ENCODE peak calls at places on chromosomes 1 and 21, in eight cellular contexts. P is BE2C, R is endodermal cell, U is WERI-Rb-1, H is IMR-90, E is uterus, I is heart right ventricle, O is MM.1S. Z is an unnamed sample.

GRCh38 chr1:172414331-172414730 is 6.2 kb upstream of the C1orf105 start:
- DNase-seq in E (no peak), R (no peak), I (no peak), U (no peak), P (no peak), O (no peak), H (peak; percentile 57), Z (peak; percentile 58)

GRCh38 chr1:33188572-33189275 is 6.9 kb upstream of the TRIM62 start:
- DNase-seq in E (no peak), O (no peak), I (no peak), R (no peak), U (peak; percentile 64), H (peak; percentile 42), P (no peak), Z (peak; percentile 55)

GRCh38 chr1:154623358-154623757 is 15.4 kb upstream of the ADAR start:
- DNase-seq in E (no peak), U (no peak), R (no peak), I (no peak), O (no peak), H (no peak), P (no peak), Z (no peak)

GRCh38 chr1:151326619-151327222 is 495 bp downstream of the PI4KB start:
- DNase-seq in U (peak; percentile 70), P (peak; percentile 20), R (no peak), I (peak; percentile 71), H (peak; percentile 49), O (peak; percentile 70), E (peak; percentile 61), Z (peak; percentile 51)

GRCh38 chr1:30284728-30285460 is 438.5 kb downstream of the MATN1 start:
- DNase-seq in H (no peak), R (no peak), E (no peak), U (no peak), O (no peak), P (no peak), I (no peak), Z (no peak)

GRCh38 chr21:39660596-39660995 is 47.9 kb downstream of the B3GALT5 start:
- DNase-seq in E (peak; percentile 59), H (peak; percentile 83), I (peak; percentile 71), O (no peak), P (no peak), U (peak; percentile 30), R (peak; percentile 60), Z (peak; percentile 66)

GRCh38 chr1:33181038-33181861 is 593 bp downstream of the TRIM62 start:
- DNase-seq in O (no peak), E (peak; percentile 60), P (peak; percentile 52), H (peak; percentile 41), R (peak; percentile 85), I (peak; percentile 60), U (peak; percentile 80), Z (peak; percentile 20)

GRCh38 chr1:8350914-8351684 is 33.2 kb downstream of the SLC45A1 start:
- DNase-seq in R (peak; percentile 59), I (no peak), E (peak; percentile 29), U (no peak), P (no peak), H (no peak), O (no peak), Z (no peak)

GRCh38 chr1:116538527-116538926 is 32.3 kb downstream of the CD58 start:
- DNase-seq in O (no peak), U (peak; percentile 41), E (no peak), I (no peak), R (no peak), P (no peak), H (peak; percentile 73), Z (peak; percentile 90)

GRCh38 chr1:194184974-194185373 is 998.6 kb upstream of the B3GALT2 start:
- DNase-seq in R (no peak), O (no peak), P (no peak), E (no peak), I (no peak), H (no peak), U (no peak), Z (peak; percentile 8)

GRCh38 chr21:38351961-38352521 is 95.2 kb downstream of the KCNJ15 start:
- DNase-seq in U (no peak), I (no peak), H (peak; percentile 90), E (no peak), O (no peak), R (peak; percentile 66), P (no peak), Z (peak; percentile 90)

GRCh38 chr1:12121212-12122000 is 45.4 kb upstream of the TNFRSF1B start:
- DNase-seq in H (peak; percentile 97), P (no peak), U (no peak), E (no peak), O (no peak), R (no peak), I (no peak), Z (peak; percentile 45)

GRCh38 chr1:182066934-182067333 is 5.4 kb upstream of the ZNF648 start:
- DNase-seq in P (no peak), H (no peak), U (no peak), R (no peak), E (no peak), O (no peak), I (no peak), Z (no peak)

GRCh38 chr1:74436078-74436477 is 76.3 kb downstream of the LRRC53 start:
- DNase-seq in P (no peak), E (no peak), U (no peak), R (no peak), H (no peak), I (no peak), O (no peak), Z (no peak)

GRCh38 chr1:212608956-212609700 is 567 bp downstream of the ATF3 start:
- DNase-seq in O (peak; percentile 81), P (peak; percentile 81), I (peak; percentile 48), E (peak; percentile 60), H (no peak), R (peak; percentile 90), U (peak; percentile 61), Z (no peak)

GRCh38 chr1:81848880-81849500 is 48.3 kb downstream of the ADGRL2 start:
- DNase-seq in O (no peak), H (no peak), E (no peak), R (no peak), P (no peak), I (no peak), U (no peak), Z (no peak)

GRCh38 chr1:211591980-211592493 is 13.1 kb upstream of the SLC30A1 start:
- DNase-seq in E (no peak), O (no peak), R (no peak), P (peak; percentile 34), I (no peak), U (no peak), H (peak; percentile 89), Z (peak; percentile 88)

GRCh38 chr1:109208847-109209463 is 4.8 kb upstream of the SARS1 start:
- DNase-seq in E (no peak), I (no peak), U (no peak), H (peak; percentile 53), O (no peak), R (no peak), P (no peak), Z (peak; percentile 72)

GRCh38 chr1:27363766-27364695 is 2.7 kb downstream of the MAP3K6 start:
- DNase-seq in I (no peak), H (no peak), P (no peak), U (no peak), O (no peak), R (no peak), E (no peak), Z (no peak)

DNA sequence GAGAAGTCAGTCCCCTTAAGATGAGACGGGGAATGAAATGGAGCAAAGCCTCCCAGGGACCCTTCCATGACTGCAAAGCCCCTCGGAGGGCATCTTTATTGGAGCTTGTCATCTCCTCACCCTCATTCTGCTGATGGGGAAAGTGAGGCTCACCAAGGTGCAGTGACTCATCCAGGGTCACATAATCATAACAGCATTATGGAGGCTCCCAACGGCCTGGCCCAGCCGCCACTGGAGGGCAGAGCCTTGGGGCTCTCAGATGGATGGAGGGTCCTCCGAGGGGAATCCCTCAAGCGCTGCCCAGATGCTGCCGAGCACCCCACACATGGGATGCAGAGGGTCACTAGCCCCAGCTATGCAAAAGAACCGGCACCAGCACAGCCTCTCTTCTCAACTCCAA is 18.9 kb downstream of the IFFO2 start:
- DNase-seq in H (no peak), R (no peak), I (no peak), E (no peak), P (no peak), U (no peak), O (no peak), Z (no peak)
- H3K4me3 ChIP-seq in H (no peak overlapping the region), R (no peak overlapping the region), I (no peak overlapping the region), E (no peak overlapping the region), P (no peak overlapping the region), U (no peak overlapping the region), O (no peak overlapping the region), Z (no peak overlapping the region)

DNA sequence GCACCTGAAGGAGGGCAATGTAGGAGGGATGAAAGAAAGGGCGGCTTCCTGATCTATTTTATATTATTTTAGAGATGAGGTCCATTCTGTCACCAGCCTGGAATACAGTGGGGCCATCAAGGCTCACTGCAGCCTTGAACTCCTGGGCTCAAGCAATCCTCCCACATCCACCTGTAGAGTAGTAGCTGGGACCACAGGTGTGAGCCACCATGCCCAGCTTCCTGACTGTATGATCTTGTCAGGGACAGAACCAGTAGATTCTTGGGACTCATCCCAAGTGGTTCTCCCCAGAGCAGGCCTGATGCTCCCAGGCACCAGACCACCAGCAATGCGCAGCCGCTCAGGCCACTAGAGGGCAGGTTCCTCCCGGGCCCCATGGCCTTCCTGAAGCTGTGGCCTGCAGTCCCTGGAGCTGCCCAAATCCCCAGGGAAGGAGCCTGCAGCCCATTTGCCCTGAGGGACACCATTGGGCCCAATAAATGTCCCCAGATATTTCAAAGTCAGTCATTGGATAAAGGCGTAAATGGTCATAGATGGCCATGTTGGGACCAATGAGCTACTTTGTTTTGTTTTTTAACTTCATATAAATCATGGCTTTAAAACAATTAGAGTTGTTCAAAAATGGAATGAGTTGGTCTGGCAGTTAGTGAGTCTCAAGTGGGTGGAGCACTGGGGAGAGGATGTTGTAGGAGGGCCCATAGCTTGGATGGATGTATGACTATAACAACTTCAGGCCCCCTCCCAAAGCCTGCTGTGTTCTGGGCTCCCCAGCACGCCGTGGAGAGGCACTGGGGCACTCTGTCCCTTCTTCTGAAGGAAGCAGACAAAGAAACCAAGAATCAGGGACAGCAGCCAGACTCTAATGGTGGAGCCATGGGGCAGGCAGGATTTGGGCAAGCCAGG is 44.7 kb upstream of the GOLT1A start:
- DNase-seq in H (peak; percentile 63), O (peak; percentile 46), P (peak; percentile 94), E (peak; percentile 42), U (peak; percentile 96), R (peak; percentile 94), I (peak; percentile 59), Z (peak; percentile 48)
- TF ChIP-seq CTCF in H (peak; percentile 79), O (peak; percentile 94), P (peak; percentile 98), E (peak; percentile 54), U (peak; percentile 100), R (peak; percentile 95), I (peak; percentile 44), Z (peak; percentile 94)

DNA sequence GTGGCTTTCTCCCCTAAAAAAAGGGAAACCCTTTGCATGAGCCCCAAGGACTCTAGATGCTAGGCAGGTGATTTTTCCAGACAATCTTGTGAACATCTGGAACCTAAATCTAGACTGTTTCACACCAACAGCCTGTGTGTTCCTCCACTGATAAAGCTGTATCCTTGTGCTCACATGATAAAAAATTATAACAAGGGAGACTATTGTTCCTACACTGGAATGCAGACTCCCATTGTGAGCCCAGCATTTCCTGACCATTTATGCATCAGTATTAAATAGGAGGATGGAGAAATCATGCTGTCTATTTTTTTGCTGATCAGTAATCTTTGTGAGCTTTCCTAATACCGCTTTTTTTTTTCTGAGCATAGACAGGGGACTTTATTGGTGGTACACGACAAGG is 52.5 kb downstream of the ZNF697 start:
- DNase-seq in H (no peak), I (no peak), U (no peak), O (no peak), R (no peak), E (no peak), P (no peak), Z (no peak)
- H3K27me3 ChIP-seq in H (peaks cover 4% of the 10 kb centered on the region), I (no peaks in the 10 kb centered on the region), U (peaks cover 2% of the 10 kb centered on the region), O (no peaks in the 10 kb centered on the region), R (no peaks in the 10 kb centered on the region), E (no peaks in the 10 kb centered on the region), P (no peaks in the 10 kb centered on the region), Z (no peaks in the 10 kb centered on the region)

GRCh38 chr1:110508531-110508930 is 10.4 kb downstream of the KCNA10 start:
- DNase-seq in E (no peak), R (no peak), P (no peak), I (no peak), O (no peak), U (no peak), H (no peak), Z (no peak)
- H3K4me3 ChIP-seq in E (no peak overlapping the region), R (no peak overlapping the region), P (no peak overlapping the region), I (no peak overlapping the region), O (no peak overlapping the region), U (no peak overlapping the region), H (no peak overlapping the region), Z (no peak overlapping the region)